ENCODE peak calls at places on chromosome 21, in ten cellular contexts. F is epithelial cell of proximal tubule, L is spleen, I is tibial nerve, Z is cardiac muscle cell, H is esophagus squamous epithelium, B is MM.1S, X is cardiac fibroblast, D is GM23338, T is fibroblast of pulmonary artery. K is an unnamed sample.
A peak's percentile ranks its signal among the peaks of the same experiment; 100 is the strongest.

GRCh38 chr21:41219498-41220207 is 51.7 kb downstream of the BACE2 start:
- DNase-seq in F (no peak), L (no peak), I (no peak), Z (no peak), H (no peak), B (no peak), X (no peak), D (no peak), T (no peak), K (peak; percentile 78)

GRCh38 chr21:45448283-45448809 is 43.4 kb downstream of the COL18A1 start:
- DNase-seq in F (no peak), L (no peak), I (no peak), Z (no peak), H (no peak), B (no peak), X (no peak), D (no peak), T (no peak), K (no peak)

GRCh38 chr21:41374867-41375533 is 13.2 kb downstream of the MX2 start:
- DNase-seq in F (no peak), L (no peak), I (no peak), Z (no peak), H (no peak), B (no peak), X (no peak), D (no peak), T (no peak), K (peak; percentile 15)

GRCh38 chr21:38323721-38324591 is 67.2 kb downstream of the KCNJ15 start:
- DNase-seq in F (peak; percentile 83), L (no peak), I (no peak), Z (peak; percentile 7), H (no peak), B (peak; percentile 37), X (peak; percentile 90), D (peak; percentile 83), T (peak; percentile 92), K (peak; percentile 80)

GRCh38 chr21:43609501-43610340 is 49.6 kb downstream of the HSF2BP start:
- DNase-seq in F (peak; percentile 72), L (no peak), I (no peak), Z (peak; percentile 30), H (no peak), B (no peak), X (peak; percentile 87), D (no peak), T (peak; percentile 91), K (peak; percentile 95)

GRCh38 chr21:25573409-25574206 is 33.7 kb downstream of the MRPL39 start:
- DNase-seq in F (peak; percentile 83), L (no peak), I (no peak), Z (no peak), H (no peak), B (peak; percentile 92), X (peak; percentile 60), D (no peak), T (peak; percentile 81), K (peak; percentile 88)

GRCh38 chr21:41432567-41433460 is 6.8 kb downstream of the MX1 start:
- DNase-seq in F (no peak), L (no peak), I (no peak), Z (no peak), H (no peak), B (no peak), X (no peak), D (no peak), T (no peak), K (no peak)

GRCh38 chr21:31232344-31232743 is 111.7 kb downstream of the TIAM1 start:
- DNase-seq in F (no peak), L (no peak), I (no peak), Z (no peak), H (no peak), B (no peak), X (no peak), D (no peak), T (no peak), K (no peak)

GRCh38 chr21:26923986-26924385 is 42.9 kb downstream of the ADAMTS5 start:
- DNase-seq in F (no peak), L (peak; percentile 46), I (no peak), Z (no peak), H (no peak), B (no peak), X (no peak), D (no peak), T (no peak), K (no peak)

GRCh38 chr21:39633043-39633442 is 20.3 kb downstream of the B3GALT5 start:
- DNase-seq in F (no peak), L (no peak), I (no peak), Z (no peak), H (no peak), B (no peak), X (no peak), D (no peak), T (no peak), K (peak; percentile 40)

GRCh38 chr21:35226960-35227741 is 178.0 kb upstream of the RUNX1 start:
- DNase-seq in F (no peak), L (no peak), I (no peak), Z (no peak), H (no peak), B (peak; percentile 99), X (no peak), D (no peak), T (no peak), K (no peak)

DNA sequence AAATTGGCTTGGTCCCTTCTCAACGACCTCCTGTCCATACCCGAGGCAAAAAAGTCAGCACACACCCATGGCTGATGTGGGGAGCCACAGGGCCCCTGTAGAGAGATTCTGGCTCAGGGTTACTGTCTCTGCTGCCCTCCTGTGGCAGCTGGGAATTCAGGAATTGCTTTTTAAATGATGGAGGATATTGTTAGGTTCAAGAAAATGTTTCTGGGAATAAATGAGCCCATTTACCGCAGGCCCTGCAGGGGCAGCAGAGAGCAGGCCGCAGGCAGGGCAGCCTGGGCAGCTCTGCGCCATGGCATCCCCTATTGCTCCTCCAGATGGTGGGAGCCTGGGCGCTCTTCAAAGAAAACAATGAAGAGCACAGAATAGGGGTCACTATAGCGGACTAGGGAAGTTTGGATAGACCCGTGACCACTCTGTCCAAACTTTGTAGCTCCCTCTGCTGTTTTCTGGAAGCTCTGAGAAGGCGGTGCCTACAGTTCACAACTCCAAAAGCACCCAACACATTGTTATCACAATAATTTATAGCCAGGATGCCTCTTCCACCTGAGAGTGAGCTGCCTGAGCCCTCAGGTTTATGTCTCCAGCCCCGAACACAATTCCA is 201.1 kb downstream of the BACH1 start:
- DNase-seq in F (no peak), L (no peak), I (no peak), Z (no peak), H (no peak), B (no peak), X (peak; percentile 29), D (peak; percentile 84), T (peak; percentile 33), K (peak; percentile 57)
- TF ChIP-seq CTCF in F (peak; percentile 64), L (peak; percentile 17), I (no peak), Z (peak; percentile 60), H (peak; percentile 66), B (peak; percentile 50), X (peak; percentile 71), D (peak; percentile 77), T (peak; percentile 53), K (peak; percentile 64)

GRCh38 chr21:42533963-42534355 is 20.3 kb downstream of the SLC37A1 start:
- DNase-seq in F (no peak), L (no peak), I (no peak), Z (no peak), H (no peak), B (no peak), X (no peak), D (no peak), T (no peak), K (no peak)

GRCh38 chr21:42534901-42535378 is 21.3 kb downstream of the SLC37A1 start:
- DNase-seq in F (no peak), L (no peak), I (no peak), Z (no peak), H (no peak), B (no peak), X (no peak), D (no peak), T (no peak), K (no peak)

GRCh38 chr21:42534361-42534900 is 20.8 kb downstream of the SLC37A1 start:
- DNase-seq in F (no peak), L (no peak), I (no peak), Z (no peak), H (no peak), B (no peak), X (no peak), D (no peak), T (no peak), K (no peak)

GRCh38 chr21:42532466-42533181 is 19.0 kb downstream of the SLC37A1 start:
- DNase-seq in F (no peak), L (peak; percentile 86), I (peak; percentile 59), Z (no peak), H (no peak), B (no peak), X (no peak), D (no peak), T (no peak), K (no peak)

GRCh38 chr21:42533306-42533962 is 19.8 kb downstream of the SLC37A1 start:
- DNase-seq in F (no peak), L (no peak), I (no peak), Z (no peak), H (no peak), B (no peak), X (no peak), D (no peak), T (no peak), K (no peak)
- H3K4me3 ChIP-seq in F (no peak overlapping the region), L (peak overlapping the region; percentile 56), I (no peak overlapping the region), Z (no peak overlapping the region), H (no peak overlapping the region), B (no peak overlapping the region), X (no peak overlapping the region), D (no peak overlapping the region), T (no peak overlapping the region), K (no peak overlapping the region)

DNA sequence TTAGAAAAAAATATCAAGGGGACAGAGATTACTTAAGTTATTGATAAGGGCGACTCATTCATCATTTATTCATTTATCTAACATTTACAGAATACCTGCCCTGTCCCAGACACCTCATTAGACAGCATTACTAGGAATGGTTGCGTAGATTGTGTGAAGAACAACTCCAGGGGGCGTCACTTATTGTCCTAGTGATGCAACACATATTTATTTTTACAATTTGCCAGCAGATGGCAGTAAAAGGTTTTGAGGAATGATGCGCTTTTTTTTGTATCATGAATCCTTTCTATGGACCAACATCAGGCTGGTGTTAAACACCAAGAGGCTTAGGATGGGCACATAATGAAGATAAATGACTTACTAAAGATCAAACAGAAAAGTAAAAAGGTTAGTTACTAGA is 5.5 kb downstream of the NCAM2 start:
- DNase-seq in F (no peak), L (no peak), I (no peak), Z (peak; percentile 49), H (no peak), B (peak; percentile 42), X (peak; percentile 47), D (peak; percentile 90), T (peak; percentile 48), K (peak; percentile 5)
- TF ChIP-seq CTCF in F (peak; percentile 56), L (no peak), I (no peak), Z (peak; percentile 52), H (peak; percentile 11), B (peak; percentile 57), X (peak; percentile 31), D (peak; percentile 95), T (peak; percentile 41), K (no peak)

DNA sequence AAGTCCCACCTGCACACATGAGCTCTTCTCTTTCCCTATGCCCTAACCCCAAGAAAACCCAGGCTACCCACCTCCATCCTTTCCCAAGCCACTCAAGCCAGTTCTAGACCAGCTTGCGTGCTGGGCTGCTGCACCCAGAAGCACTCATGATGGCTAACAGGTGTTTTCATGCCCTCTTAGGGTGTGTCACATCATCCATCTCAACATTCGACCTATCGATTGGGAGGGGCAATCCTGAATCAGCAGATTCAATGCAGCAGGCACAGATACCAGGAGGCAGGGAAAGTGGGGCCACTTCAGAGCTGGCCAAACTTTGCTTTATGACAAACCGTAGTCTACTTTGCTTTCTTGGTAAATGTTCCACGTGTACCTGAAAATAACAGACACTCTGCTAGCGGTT is 6.6 kb upstream of the PRMT2 start:
- DNase-seq in F (no peak), L (no peak), I (no peak), Z (no peak), H (no peak), B (no peak), X (no peak), D (no peak), T (no peak), K (no peak)
- H3K4me3 ChIP-seq in F (no peak overlapping the region), L (no peak overlapping the region), I (no peak overlapping the region), Z (no peak overlapping the region), H (no peak overlapping the region), B (no peak overlapping the region), X (no peak overlapping the region), D (no peak overlapping the region), T (no peak overlapping the region), K (no peak overlapping the region)

K was measured in epithelial cell of esophagus.